ENCODE peak calls at places on chromosomes 12 and 14, in ten cellular contexts. S is esophagus squamous epithelium; C is heart right ventricle; F is PC-3; G is psoas muscle; I is transverse colon; R is CD8-positive, alpha-beta T cell; U is hepatocyte; Z is IMR-90; O is GM23338. X is an unnamed sample.
A peak's percentile ranks its signal among the peaks of the same experiment; 100 is the strongest.

GRCh38 chr14:58362798-58363412 is 32.8 kb upstream of the TOMM20L start:
- DNase-seq in S (no peak), C (no peak), F (peak; percentile 85), G (no peak), I (no peak), R (no peak), U (peak; percentile 37), Z (peak; percentile 17), O (peak; percentile 47), X (peak; percentile 32)

GRCh38 chr12:68100241-68100640 is 59.3 kb downstream of the IFNG start:
- DNase-seq in S (no peak), C (no peak), F (peak; percentile 74), G (no peak), I (no peak), R (no peak), U (no peak), Z (no peak), O (no peak), X (no peak)

GRCh38 chr14:94458096-94458495 is 5.5 kb upstream of the SERPINA11 start:
- DNase-seq in S (no peak), C (no peak), F (no peak), G (no peak), I (no peak), R (no peak), U (no peak), Z (no peak), O (no peak), X (no peak)

GRCh38 chr12:29428630-29429029 is 47.7 kb upstream of the ERGIC2 start:
- DNase-seq in S (no peak), C (no peak), F (peak; percentile 99), G (no peak), I (no peak), R (no peak), U (peak; percentile 25), Z (peak; percentile 84), O (no peak), X (peak; percentile 95)

GRCh38 chr12:27331927-27332324 is 710 bp upstream of the BMAL2 start:
- DNase-seq in S (no peak), C (no peak), F (peak; percentile 46), G (no peak), I (no peak), R (no peak), U (no peak), Z (no peak), O (no peak), X (no peak)

GRCh38 chr14:104826197-104826857 is 25.4 kb downstream of the ZBTB42 start:
- DNase-seq in S (peak; percentile 46), C (peak; percentile 95), F (peak; percentile 90), G (peak; percentile 91), I (peak; percentile 95), R (peak; percentile 88), U (peak; percentile 94), Z (peak; percentile 60), O (peak; percentile 84), X (peak; percentile 74)

GRCh38 chr14:23183479-23183878 is at the start of gene SLC7A8:
- DNase-seq in S (no peak), C (peak; percentile 51), F (peak; percentile 21), G (peak; percentile 30), I (peak; percentile 67), R (no peak), U (peak; percentile 73), Z (no peak), O (peak; percentile 78), X (no peak)

GRCh38 chr12:115023279-115023678 is 339.3 kb upstream of the TBX3 start:
- DNase-seq in S (no peak), C (peak; percentile 37), F (no peak), G (no peak), I (no peak), R (no peak), U (no peak), Z (peak; percentile 60), O (no peak), X (peak; percentile 12)

GRCh38 chr14:99589651-99590530 is 14.1 kb downstream of the CCDC85C start:
- DNase-seq in S (no peak), C (no peak), F (no peak), G (no peak), I (no peak), R (no peak), U (no peak), Z (no peak), O (no peak), X (no peak)

DNA sequence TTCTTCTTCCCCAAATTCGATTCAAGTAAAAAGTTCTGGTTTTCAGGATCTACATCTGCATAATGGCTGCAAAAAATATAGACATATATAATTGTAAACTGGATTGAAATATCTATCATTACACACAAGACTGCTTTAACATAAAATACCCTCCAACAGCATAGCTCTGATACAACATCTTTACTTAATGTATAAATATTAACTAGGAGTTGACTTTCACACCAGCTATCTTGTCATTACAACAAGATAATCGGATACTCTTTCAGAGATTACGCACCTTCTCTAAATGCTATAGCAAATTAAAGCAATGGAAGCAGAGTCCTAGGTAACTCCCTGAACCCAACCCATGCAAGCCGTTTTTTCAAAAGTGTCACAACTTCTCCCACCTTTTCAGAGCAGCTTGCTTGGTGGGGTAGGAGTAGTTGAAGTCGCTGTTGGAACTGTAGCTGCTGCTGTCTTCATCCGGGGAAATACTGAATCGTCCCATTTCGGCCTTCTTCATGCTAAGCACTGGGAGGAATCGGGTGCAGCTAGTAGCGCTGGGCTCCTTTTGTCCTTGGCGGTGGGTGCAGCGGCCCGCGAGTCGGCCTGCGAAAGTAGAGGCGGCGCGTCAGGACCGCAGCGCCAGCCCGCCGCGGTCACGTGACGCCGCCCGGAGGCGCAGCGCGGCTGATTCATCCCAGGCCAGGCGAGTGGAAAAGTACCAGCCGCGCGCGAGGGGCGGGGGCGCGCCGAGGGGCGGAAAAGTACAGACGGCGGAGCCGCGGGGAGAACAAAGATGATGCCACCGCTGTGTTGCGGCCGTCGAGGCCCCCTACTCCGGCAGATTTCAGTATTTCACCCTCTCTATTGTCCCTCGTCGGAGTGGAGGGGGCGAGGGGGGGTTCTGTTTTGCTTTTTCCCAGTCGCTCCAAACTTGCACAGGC is 1.5 kb downstream of the SLC38A2 start:
- DNase-seq in S (peak; percentile 34), C (peak; percentile 93), F (peak; percentile 91), G (peak; percentile 92), I (peak; percentile 93), R (peak; percentile 69), U (peak; percentile 96), Z (peak; percentile 79), O (peak; percentile 90), X (peak; percentile 85)
- TF ChIP-seq CTCF in S (peak; percentile 31), C (peak; percentile 47), F (no peak), G (no peak), I (no peak), R (no peak), U (peak; percentile 11), Z (peak; percentile 18), O (no peak), X (no peak)

DNA sequence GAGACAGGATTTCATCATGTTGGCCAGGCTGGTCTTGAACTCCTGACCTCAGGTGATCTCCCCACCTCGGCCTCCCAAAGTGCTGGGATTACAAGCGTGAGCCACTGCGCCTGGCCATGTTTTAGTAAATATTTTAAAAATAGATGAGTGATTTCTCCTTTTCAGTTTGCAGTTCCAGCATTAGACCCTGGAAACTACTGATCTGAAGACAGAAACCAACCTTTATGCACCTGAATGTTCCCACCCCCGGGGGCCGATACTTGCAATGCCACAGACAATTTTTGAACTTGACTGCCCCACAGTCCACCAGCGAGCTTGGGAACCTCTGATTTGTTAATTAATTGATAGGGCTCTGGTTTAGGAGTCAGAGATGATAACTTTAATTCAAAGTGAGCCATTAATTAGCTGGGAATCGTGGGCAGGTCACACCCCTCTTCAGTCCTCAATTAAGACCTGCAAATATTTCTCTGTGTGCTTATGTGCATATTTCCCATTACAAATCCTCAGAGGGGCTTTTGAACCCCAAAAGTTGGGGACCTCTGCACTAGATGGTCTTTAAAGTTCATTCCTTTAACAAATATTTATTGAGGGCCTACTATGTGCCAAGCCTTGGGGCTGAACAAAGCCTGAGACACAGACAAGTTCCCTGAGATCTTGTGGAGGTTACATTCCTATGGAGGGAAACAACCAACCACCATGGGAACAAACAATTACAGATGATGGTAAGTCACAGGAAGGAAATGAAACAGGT is 4.1 kb upstream of the TMEM120B start:
- DNase-seq in S (no peak), C (no peak), F (no peak), G (no peak), I (no peak), R (no peak), U (no peak), Z (no peak), O (no peak), X (no peak)
- H3K4me1 ChIP-seq in S (peaks cover 18% of the 10 kb centered on the region), C (peaks cover 20% of the 10 kb centered on the region), F (peaks cover 14% of the 10 kb centered on the region), G (no peaks in the 10 kb centered on the region), I (peaks cover 13% of the 10 kb centered on the region), R (peaks cover 11% of the 10 kb centered on the region), U (peaks cover 9% of the 10 kb centered on the region), Z (peaks cover 1% of the 10 kb centered on the region), O (peaks cover 7% of the 10 kb centered on the region), X (peaks cover 5% of the 10 kb centered on the region)

DNA sequence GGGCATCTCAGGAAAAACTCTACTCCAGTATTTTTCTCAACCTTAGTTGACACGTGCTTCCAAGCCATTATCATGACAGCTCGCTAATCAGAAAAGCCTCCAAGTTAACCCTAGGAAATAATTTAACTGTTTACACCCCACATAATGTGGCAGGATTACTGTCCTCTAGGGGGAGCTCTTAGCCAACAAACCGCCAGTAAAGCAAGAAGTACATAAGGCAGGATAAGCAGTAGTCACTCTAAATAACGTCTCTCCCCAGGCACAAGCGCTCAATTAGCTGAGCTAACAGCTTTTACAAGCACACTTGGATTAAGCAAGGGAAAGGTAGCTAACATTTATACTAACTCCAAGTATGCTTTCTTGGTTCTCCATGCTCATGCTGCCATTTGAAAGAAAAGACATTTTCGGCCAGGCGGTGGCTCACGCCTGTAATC is 22.8 kb downstream of the APOBEC1 start:
- DNase-seq in S (no peak), C (no peak), F (peak; percentile 42), G (no peak), I (no peak), R (no peak), U (no peak), Z (no peak), O (peak; percentile 72), X (peak; percentile 9)
- TF ChIP-seq CTCF in S (peak; percentile 39), C (peak; percentile 22), F (peak; percentile 68), G (peak; percentile 5), I (peak; percentile 24), R (peak; percentile 20), U (peak; percentile 44), Z (peak; percentile 46), O (peak; percentile 98), X (peak; percentile 18)

GRCh38 chr14:30994681-30995620 is 30.5 kb upstream of the AP4S1 start:
- DNase-seq in S (no peak), C (no peak), F (peak; percentile 33), G (no peak), I (no peak), R (no peak), U (no peak), Z (peak; percentile 32), O (no peak), X (peak; percentile 74)

GRCh38 chr14:30990766-30991165 is 34.7 kb upstream of the AP4S1 start:
- DNase-seq in S (no peak), C (no peak), F (no peak), G (no peak), I (no peak), R (no peak), U (no peak), Z (peak; percentile 54), O (no peak), X (peak; percentile 37)

GRCh38 chr14:30993071-30993470 is 32.4 kb upstream of the AP4S1 start:
- DNase-seq in S (no peak), C (no peak), F (no peak), G (no peak), I (no peak), R (no peak), U (no peak), Z (no peak), O (no peak), X (no peak)

GRCh38 chr14:30988509-30988908 is 36.9 kb upstream of the AP4S1 start:
- DNase-seq in S (no peak), C (no peak), F (no peak), G (no peak), I (no peak), R (no peak), U (no peak), Z (peak; percentile 61), O (no peak), X (peak; percentile 26)

GRCh38 chr14:30991408-30991807 is 34.0 kb upstream of the AP4S1 start:
- DNase-seq in S (no peak), C (no peak), F (no peak), G (no peak), I (no peak), R (no peak), U (no peak), Z (no peak), O (no peak), X (no peak)
- H3K4me1 ChIP-seq in S (peaks cover 74% of the 10 kb centered on the region), C (peaks cover 69% of the 10 kb centered on the region), F (peaks cover 22% of the 10 kb centered on the region), G (peaks cover 74% of the 10 kb centered on the region), I (peaks cover 18% of the 10 kb centered on the region), R (peaks cover 13% of the 10 kb centered on the region), U (peaks cover 6% of the 10 kb centered on the region), Z (peaks cover 14% of the 10 kb centered on the region), O (peaks cover 33% of the 10 kb centered on the region), X (peaks cover 7% of the 10 kb centered on the region)

X was measured in fibroblast of lung.